ENCODE peak calls at places on chromosome 10, in eight cellular contexts. One of them, this sample, is unnamed. For H3K9me3, the result is how much of the 10 kb centered on the place peaks cover.

GRCh38 chr10:5557799-5558771 is 33.3 kb downstream of the CALML3 start:
- DNase-seq in iPS DF 6.9: no peak
- DNase-seq in CD8-positive, alpha-beta T cell: no peak
- DNase-seq in A549: no peak
- DNase-seq in naive thymus-derived CD4-positive, alpha-beta T cell: no peak
- DNase-seq in neural progenitor cell: peak
- DNase-seq in T-helper 17 cell: no peak
- DNase-seq in stomach: peak
- DNase-seq in this sample: no peak

GRCh38 chr10:10438335-10439123 is 579.1 kb upstream of the CELF2 start:
- DNase-seq in iPS DF 6.9: no peak
- DNase-seq in CD8-positive, alpha-beta T cell: no peak
- DNase-seq in A549: no peak
- DNase-seq in naive thymus-derived CD4-positive, alpha-beta T cell: no peak
- DNase-seq in neural progenitor cell: no peak
- DNase-seq in T-helper 17 cell: no peak
- DNase-seq in stomach: no peak
- DNase-seq in this sample: no peak

GRCh38 chr10:36802523-36803153 is 322.8 kb upstream of the ANKRD30A start:
- DNase-seq in iPS DF 6.9: no peak
- DNase-seq in CD8-positive, alpha-beta T cell: no peak
- DNase-seq in A549: no peak
- DNase-seq in naive thymus-derived CD4-positive, alpha-beta T cell: no peak
- DNase-seq in neural progenitor cell: no peak
- DNase-seq in T-helper 17 cell: no peak
- DNase-seq in stomach: no peak
- DNase-seq in this sample: no peak

GRCh38 chr10:75978213-75978612 is 546.8 kb downstream of the LRMDA start:
- DNase-seq in iPS DF 6.9: no peak
- DNase-seq in CD8-positive, alpha-beta T cell: no peak
- DNase-seq in A549: peak
- DNase-seq in naive thymus-derived CD4-positive, alpha-beta T cell: no peak
- DNase-seq in neural progenitor cell: peak
- DNase-seq in T-helper 17 cell: no peak
- DNase-seq in stomach: no peak
- DNase-seq in this sample: no peak

GRCh38 chr10:125157473-125157865 is 2.9 kb downstream of the CTBP2 start:
- DNase-seq in iPS DF 6.9: no peak
- DNase-seq in CD8-positive, alpha-beta T cell: no peak
- DNase-seq in A549: no peak
- DNase-seq in naive thymus-derived CD4-positive, alpha-beta T cell: no peak
- DNase-seq in neural progenitor cell: no peak
- DNase-seq in T-helper 17 cell: no peak
- DNase-seq in stomach: peak
- DNase-seq in this sample: no peak

GRCh38 chr10:69382382-69383117 is 34.2 kb downstream of the TACR2 start:
- DNase-seq in iPS DF 6.9: no peak
- DNase-seq in CD8-positive, alpha-beta T cell: no peak
- DNase-seq in A549: peak
- DNase-seq in naive thymus-derived CD4-positive, alpha-beta T cell: no peak
- DNase-seq in neural progenitor cell: no peak
- DNase-seq in T-helper 17 cell: no peak
- DNase-seq in stomach: no peak
- DNase-seq in this sample: peak

GRCh38 chr10:86952106-86952505 is 5.3 kb downstream of the MMRN2 start:
- DNase-seq in iPS DF 6.9: no peak
- DNase-seq in CD8-positive, alpha-beta T cell: no peak
- DNase-seq in A549: no peak
- DNase-seq in naive thymus-derived CD4-positive, alpha-beta T cell: no peak
- DNase-seq in neural progenitor cell: no peak
- DNase-seq in T-helper 17 cell: no peak
- DNase-seq in stomach: no peak
- DNase-seq in this sample: no peak

GRCh38 chr10:4174197-4174596 is 389.2 kb upstream of the KLF6 start:
- DNase-seq in iPS DF 6.9: peak
- DNase-seq in CD8-positive, alpha-beta T cell: no peak
- DNase-seq in A549: peak
- DNase-seq in naive thymus-derived CD4-positive, alpha-beta T cell: no peak
- DNase-seq in neural progenitor cell: peak
- DNase-seq in T-helper 17 cell: no peak
- DNase-seq in stomach: no peak
- DNase-seq in this sample: no peak

GRCh38 chr10:94092848-94093247 is 99.1 kb downstream of the PLCE1 start:
- DNase-seq in iPS DF 6.9: no peak
- DNase-seq in CD8-positive, alpha-beta T cell: no peak
- DNase-seq in A549: no peak
- DNase-seq in naive thymus-derived CD4-positive, alpha-beta T cell: no peak
- DNase-seq in neural progenitor cell: no peak
- DNase-seq in T-helper 17 cell: no peak
- DNase-seq in stomach: no peak
- DNase-seq in this sample: no peak

GRCh38 chr10:133143200-133143533 is 16.9 kb upstream of the KNDC1 start:
- DNase-seq in iPS DF 6.9: no peak
- DNase-seq in CD8-positive, alpha-beta T cell: no peak
- DNase-seq in A549: no peak
- DNase-seq in naive thymus-derived CD4-positive, alpha-beta T cell: no peak
- DNase-seq in neural progenitor cell: no peak
- DNase-seq in T-helper 17 cell: no peak
- DNase-seq in stomach: no peak
- DNase-seq in this sample: no peak

GRCh38 chr10:97139651-97140283 is 46.0 kb downstream of the SLIT1 start:
- DNase-seq in iPS DF 6.9: no peak
- DNase-seq in CD8-positive, alpha-beta T cell: no peak
- DNase-seq in A549: no peak
- DNase-seq in naive thymus-derived CD4-positive, alpha-beta T cell: no peak
- DNase-seq in neural progenitor cell: no peak
- DNase-seq in T-helper 17 cell: no peak
- DNase-seq in stomach: no peak
- DNase-seq in this sample: no peak

GRCh38 chr10:3067859-3068179 is 471 bp downstream of the PFKP start:
- DNase-seq in iPS DF 6.9: no peak
- DNase-seq in CD8-positive, alpha-beta T cell: no peak
- DNase-seq in A549: no peak
- DNase-seq in naive thymus-derived CD4-positive, alpha-beta T cell: no peak
- DNase-seq in neural progenitor cell: peak
- DNase-seq in T-helper 17 cell: no peak
- DNase-seq in stomach: no peak
- DNase-seq in this sample: no peak

GRCh38 chr10:32377458-32378370 is 30.8 kb upstream of the EPC1 start:
- DNase-seq in iPS DF 6.9: no peak
- DNase-seq in CD8-positive, alpha-beta T cell: peak
- DNase-seq in A549: peak
- DNase-seq in naive thymus-derived CD4-positive, alpha-beta T cell: peak
- DNase-seq in neural progenitor cell: peak
- DNase-seq in T-helper 17 cell: peak
- DNase-seq in stomach: no peak
- DNase-seq in this sample: no peak

GRCh38 chr10:86958831-86959736 is 685 bp downstream of the SNCG start:
- DNase-seq in iPS DF 6.9: no peak
- DNase-seq in CD8-positive, alpha-beta T cell: no peak
- DNase-seq in A549: peak
- DNase-seq in naive thymus-derived CD4-positive, alpha-beta T cell: no peak
- DNase-seq in neural progenitor cell: no peak
- DNase-seq in T-helper 17 cell: no peak
- DNase-seq in stomach: no peak
- DNase-seq in this sample: no peak

GRCh38 chr10:77532068-77532467 is 105.5 kb downstream of the KCNMA1 start:
- DNase-seq in iPS DF 6.9: no peak
- DNase-seq in CD8-positive, alpha-beta T cell: no peak
- DNase-seq in A549: no peak
- DNase-seq in naive thymus-derived CD4-positive, alpha-beta T cell: no peak
- DNase-seq in neural progenitor cell: no peak
- DNase-seq in T-helper 17 cell: no peak
- DNase-seq in stomach: no peak
- DNase-seq in this sample: peak

GRCh38 chr10:73017955-73018480 is 63.4 kb upstream of the PLA2G12B start:
- DNase-seq in iPS DF 6.9: no peak
- DNase-seq in CD8-positive, alpha-beta T cell: no peak
- DNase-seq in A549: no peak
- DNase-seq in naive thymus-derived CD4-positive, alpha-beta T cell: no peak
- DNase-seq in neural progenitor cell: no peak
- DNase-seq in T-helper 17 cell: no peak
- DNase-seq in stomach: no peak
- DNase-seq in this sample: no peak
- H3K9me3 ChIP-seq in iPS DF 6.9: under half
- H3K9me3 ChIP-seq in CD8-positive, alpha-beta T cell: under half
- H3K9me3 ChIP-seq in A549: under half
- H3K9me3 ChIP-seq in naive thymus-derived CD4-positive, alpha-beta T cell: under half
- H3K9me3 ChIP-seq in neural progenitor cell: under half
- H3K9me3 ChIP-seq in T-helper 17 cell: under half
- H3K9me3 ChIP-seq in stomach: under half
- H3K9me3 ChIP-seq in this sample: under half

GRCh38 chr10:106504536-106504935 is 660.0 kb downstream of the SORCS1 start:
- DNase-seq in iPS DF 6.9: no peak
- DNase-seq in CD8-positive, alpha-beta T cell: no peak
- DNase-seq in A549: no peak
- DNase-seq in naive thymus-derived CD4-positive, alpha-beta T cell: no peak
- DNase-seq in neural progenitor cell: no peak
- DNase-seq in T-helper 17 cell: no peak
- DNase-seq in stomach: no peak
- DNase-seq in this sample: no peak

GRCh38 chr10:106502651-106503050 is 661.9 kb downstream of the SORCS1 start:
- DNase-seq in iPS DF 6.9: no peak
- DNase-seq in CD8-positive, alpha-beta T cell: no peak
- DNase-seq in A549: no peak
- DNase-seq in naive thymus-derived CD4-positive, alpha-beta T cell: no peak
- DNase-seq in neural progenitor cell: no peak
- DNase-seq in T-helper 17 cell: no peak
- DNase-seq in stomach: no peak
- DNase-seq in this sample: no peak

GRCh38 chr10:106508920-106509319 is 655.6 kb downstream of the SORCS1 start:
- DNase-seq in iPS DF 6.9: no peak
- DNase-seq in CD8-positive, alpha-beta T cell: no peak
- DNase-seq in A549: no peak
- DNase-seq in naive thymus-derived CD4-positive, alpha-beta T cell: no peak
- DNase-seq in neural progenitor cell: no peak
- DNase-seq in T-helper 17 cell: no peak
- DNase-seq in stomach: no peak
- DNase-seq in this sample: no peak

GRCh38 chr10:106511917-106512316 is 652.6 kb downstream of the SORCS1 start:
- DNase-seq in iPS DF 6.9: no peak
- DNase-seq in CD8-positive, alpha-beta T cell: no peak
- DNase-seq in A549: no peak
- DNase-seq in naive thymus-derived CD4-positive, alpha-beta T cell: no peak
- DNase-seq in neural progenitor cell: no peak
- DNase-seq in T-helper 17 cell: no peak
- DNase-seq in stomach: no peak
- DNase-seq in this sample: no peak

DNA sequence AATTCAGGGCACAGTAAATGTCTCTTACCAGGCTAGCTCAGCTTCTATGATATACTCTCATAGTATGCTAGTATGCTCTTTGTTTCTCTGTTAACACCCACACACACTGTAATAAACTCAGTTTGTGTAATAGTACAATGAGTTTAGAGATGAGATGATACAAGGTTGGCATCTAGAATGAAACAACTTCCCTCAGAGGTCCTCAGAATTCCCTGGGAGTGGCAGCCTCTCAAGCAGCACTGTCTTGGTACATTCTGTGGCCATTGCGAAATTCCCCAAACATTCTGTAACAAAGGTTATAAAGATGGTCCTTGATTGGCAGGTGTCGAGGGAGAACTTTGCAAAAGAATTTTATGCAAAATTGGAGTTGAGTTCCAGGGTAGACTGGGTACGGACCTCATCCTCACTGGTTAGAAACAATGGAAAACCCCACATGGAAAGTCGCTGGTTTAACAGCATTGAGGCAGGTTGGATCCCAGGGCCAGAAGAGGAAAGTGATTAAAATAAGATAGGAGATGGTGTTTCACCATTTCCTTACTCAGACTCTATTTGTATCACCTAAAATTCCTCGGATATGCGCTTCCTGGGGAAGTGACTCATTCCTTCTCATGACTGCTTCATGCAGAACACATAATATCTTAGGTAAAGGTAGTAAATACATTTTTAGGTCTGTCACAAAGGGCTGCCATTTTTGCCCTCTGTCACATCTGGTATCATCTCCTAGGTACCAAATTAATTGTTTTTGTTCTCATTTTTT is 657.8 kb downstream of the SORCS1 start:
- DNase-seq in iPS DF 6.9: no peak
- DNase-seq in CD8-positive, alpha-beta T cell: no peak
- DNase-seq in A549: no peak
- DNase-seq in naive thymus-derived CD4-positive, alpha-beta T cell: no peak
- DNase-seq in neural progenitor cell: no peak
- DNase-seq in T-helper 17 cell: no peak
- DNase-seq in stomach: no peak
- DNase-seq in this sample: no peak
- H3K9me3 ChIP-seq in iPS DF 6.9: under half
- H3K9me3 ChIP-seq in CD8-positive, alpha-beta T cell: under half
- H3K9me3 ChIP-seq in A549: under half
- H3K9me3 ChIP-seq in naive thymus-derived CD4-positive, alpha-beta T cell: under half
- H3K9me3 ChIP-seq in neural progenitor cell: under half
- H3K9me3 ChIP-seq in T-helper 17 cell: under half
- H3K9me3 ChIP-seq in stomach: under half
- H3K9me3 ChIP-seq in this sample: under half

GRCh38 chr10:1648648-1649047 is 88.7 kb downstream of the ADARB2 start:
- DNase-seq in iPS DF 6.9: no peak
- DNase-seq in CD8-positive, alpha-beta T cell: no peak
- DNase-seq in A549: no peak
- DNase-seq in naive thymus-derived CD4-positive, alpha-beta T cell: no peak
- DNase-seq in neural progenitor cell: no peak
- DNase-seq in T-helper 17 cell: no peak
- DNase-seq in stomach: no peak
- DNase-seq in this sample: no peak
- H3K9me3 ChIP-seq in iPS DF 6.9: under half
- H3K9me3 ChIP-seq in CD8-positive, alpha-beta T cell: under half
- H3K9me3 ChIP-seq in A549: under half
- H3K9me3 ChIP-seq in naive thymus-derived CD4-positive, alpha-beta T cell: under half
- H3K9me3 ChIP-seq in neural progenitor cell: under half
- H3K9me3 ChIP-seq in T-helper 17 cell: under half
- H3K9me3 ChIP-seq in stomach: under half
- H3K9me3 ChIP-seq in this sample: half or more

GRCh38 chr10:24214762-24215161 is 5.8 kb downstream of the KIAA1217 start:
- DNase-seq in iPS DF 6.9: no peak
- DNase-seq in CD8-positive, alpha-beta T cell: no peak
- DNase-seq in A549: no peak
- DNase-seq in naive thymus-derived CD4-positive, alpha-beta T cell: no peak
- DNase-seq in neural progenitor cell: no peak
- DNase-seq in T-helper 17 cell: no peak
- DNase-seq in stomach: peak
- DNase-seq in this sample: no peak

GRCh38 chr10:24209946-24210491 is 1.1 kb downstream of the KIAA1217 start:
- DNase-seq in iPS DF 6.9: no peak
- DNase-seq in CD8-positive, alpha-beta T cell: no peak
- DNase-seq in A549: peak
- DNase-seq in naive thymus-derived CD4-positive, alpha-beta T cell: no peak
- DNase-seq in neural progenitor cell: no peak
- DNase-seq in T-helper 17 cell: no peak
- DNase-seq in stomach: no peak
- DNase-seq in this sample: no peak

GRCh38 chr10:24215603-24216002 is 6.7 kb downstream of the KIAA1217 start:
- DNase-seq in iPS DF 6.9: no peak
- DNase-seq in CD8-positive, alpha-beta T cell: no peak
- DNase-seq in A549: no peak
- DNase-seq in naive thymus-derived CD4-positive, alpha-beta T cell: no peak
- DNase-seq in neural progenitor cell: no peak
- DNase-seq in T-helper 17 cell: no peak
- DNase-seq in stomach: no peak
- DNase-seq in this sample: no peak

GRCh38 chr10:24215193-24215592 is 6.3 kb downstream of the KIAA1217 start:
- DNase-seq in iPS DF 6.9: no peak
- DNase-seq in CD8-positive, alpha-beta T cell: no peak
- DNase-seq in A549: no peak
- DNase-seq in naive thymus-derived CD4-positive, alpha-beta T cell: no peak
- DNase-seq in neural progenitor cell: no peak
- DNase-seq in T-helper 17 cell: no peak
- DNase-seq in stomach: no peak
- DNase-seq in this sample: no peak

GRCh38 chr10:24213881-24214280 is 4.9 kb downstream of the KIAA1217 start:
- DNase-seq in iPS DF 6.9: no peak
- DNase-seq in CD8-positive, alpha-beta T cell: no peak
- DNase-seq in A549: no peak
- DNase-seq in naive thymus-derived CD4-positive, alpha-beta T cell: no peak
- DNase-seq in neural progenitor cell: no peak
- DNase-seq in T-helper 17 cell: no peak
- DNase-seq in stomach: no peak
- DNase-seq in this sample: no peak
- H3K9me3 ChIP-seq in iPS DF 6.9: under half
- H3K9me3 ChIP-seq in CD8-positive, alpha-beta T cell: under half
- H3K9me3 ChIP-seq in A549: under half
- H3K9me3 ChIP-seq in naive thymus-derived CD4-positive, alpha-beta T cell: under half
- H3K9me3 ChIP-seq in neural progenitor cell: under half
- H3K9me3 ChIP-seq in T-helper 17 cell: under half
- H3K9me3 ChIP-seq in stomach: under half
- H3K9me3 ChIP-seq in this sample: under half

This sample was measured in AG04450.